ENCODE peak calls at places on chromosomes 4 and X, in eight cellular contexts. One of them, this sample, is unnamed.

GRCh38 chr4:77538574-77539157 is 67.0 kb upstream of the CXCL13 start:
- DNase-seq in breast epithelium: no peak
- DNase-seq in cardiac fibroblast: peak
- DNase-seq in Peyer's patch: no peak
- DNase-seq in Calu3: peak
- DNase-seq in tibial nerve: no peak
- DNase-seq in kidney: no peak
- DNase-seq in GM20000: no peak
- DNase-seq in this sample: no peak

GRCh38 chr4:7138223-7139166 is 53.8 kb upstream of the SORCS2 start:
- DNase-seq in breast epithelium: no peak
- DNase-seq in cardiac fibroblast: no peak
- DNase-seq in Peyer's patch: no peak
- DNase-seq in Calu3: no peak
- DNase-seq in tibial nerve: no peak
- DNase-seq in kidney: no peak
- DNase-seq in GM20000: no peak
- DNase-seq in this sample: no peak

GRCh38 chr4:1240721-1241465 is 8.0 kb downstream of the CTBP1 start:
- DNase-seq in breast epithelium: no peak
- DNase-seq in cardiac fibroblast: no peak
- DNase-seq in Peyer's patch: no peak
- DNase-seq in Calu3: no peak
- DNase-seq in tibial nerve: peak
- DNase-seq in kidney: peak
- DNase-seq in GM20000: no peak
- DNase-seq in this sample: peak

GRCh38 chr4:82744284-82744963 is 54.2 kb downstream of the SCD5 start:
- DNase-seq in breast epithelium: no peak
- DNase-seq in cardiac fibroblast: no peak
- DNase-seq in Peyer's patch: no peak
- DNase-seq in Calu3: peak
- DNase-seq in tibial nerve: no peak
- DNase-seq in kidney: no peak
- DNase-seq in GM20000: no peak
- DNase-seq in this sample: peak

GRCh38 chr4:113468165-113469022 is 293.1 kb downstream of the CAMK2D start:
- DNase-seq in breast epithelium: peak
- DNase-seq in cardiac fibroblast: peak
- DNase-seq in Peyer's patch: peak
- DNase-seq in Calu3: peak
- DNase-seq in tibial nerve: peak
- DNase-seq in kidney: peak
- DNase-seq in GM20000: no peak
- DNase-seq in this sample: peak

GRCh38 chr4:29852537-29852936 is 867.6 kb upstream of the PCDH7 start:
- DNase-seq in breast epithelium: no peak
- DNase-seq in cardiac fibroblast: no peak
- DNase-seq in Peyer's patch: no peak
- DNase-seq in Calu3: no peak
- DNase-seq in tibial nerve: no peak
- DNase-seq in kidney: no peak
- DNase-seq in GM20000: no peak
- DNase-seq in this sample: no peak

GRCh38 chr4:114286275-114286674 is 306.8 kb upstream of the ARSJ start:
- DNase-seq in breast epithelium: no peak
- DNase-seq in cardiac fibroblast: peak
- DNase-seq in Peyer's patch: no peak
- DNase-seq in Calu3: no peak
- DNase-seq in tibial nerve: no peak
- DNase-seq in kidney: no peak
- DNase-seq in GM20000: no peak
- DNase-seq in this sample: no peak

GRCh38 chrX:79604364-79604763 is 237.2 kb upstream of the ITM2A start:
- DNase-seq in breast epithelium: no peak
- DNase-seq in cardiac fibroblast: no peak
- DNase-seq in Peyer's patch: no peak
- DNase-seq in Calu3: no peak
- DNase-seq in tibial nerve: no peak
- DNase-seq in kidney: no peak
- DNase-seq in GM20000: no peak
- DNase-seq in this sample: no peak

GRCh38 chr4:148126825-148127224 is 315.4 kb downstream of the NR3C2 start:
- DNase-seq in breast epithelium: no peak
- DNase-seq in cardiac fibroblast: peak
- DNase-seq in Peyer's patch: no peak
- DNase-seq in Calu3: no peak
- DNase-seq in tibial nerve: no peak
- DNase-seq in kidney: no peak
- DNase-seq in GM20000: no peak
- DNase-seq in this sample: no peak

GRCh38 chr4:66688674-66689073 is 856.6 kb downstream of the CENPC start:
- DNase-seq in breast epithelium: no peak
- DNase-seq in cardiac fibroblast: peak
- DNase-seq in Peyer's patch: no peak
- DNase-seq in Calu3: no peak
- DNase-seq in tibial nerve: no peak
- DNase-seq in kidney: no peak
- DNase-seq in GM20000: no peak
- DNase-seq in this sample: no peak

GRCh38 chr4:76001760-76002159 is 5.5 kb downstream of the CXCL9 start:
- DNase-seq in breast epithelium: no peak
- DNase-seq in cardiac fibroblast: no peak
- DNase-seq in Peyer's patch: no peak
- DNase-seq in Calu3: no peak
- DNase-seq in tibial nerve: no peak
- DNase-seq in kidney: no peak
- DNase-seq in GM20000: no peak
- DNase-seq in this sample: no peak

GRCh38 chrX:106874075-106874474 is 29.1 kb downstream of the RIPPLY1 start:
- DNase-seq in breast epithelium: no peak
- DNase-seq in cardiac fibroblast: peak
- DNase-seq in Peyer's patch: no peak
- DNase-seq in Calu3: peak
- DNase-seq in tibial nerve: no peak
- DNase-seq in kidney: no peak
- DNase-seq in GM20000: no peak
- DNase-seq in this sample: no peak

DNA sequence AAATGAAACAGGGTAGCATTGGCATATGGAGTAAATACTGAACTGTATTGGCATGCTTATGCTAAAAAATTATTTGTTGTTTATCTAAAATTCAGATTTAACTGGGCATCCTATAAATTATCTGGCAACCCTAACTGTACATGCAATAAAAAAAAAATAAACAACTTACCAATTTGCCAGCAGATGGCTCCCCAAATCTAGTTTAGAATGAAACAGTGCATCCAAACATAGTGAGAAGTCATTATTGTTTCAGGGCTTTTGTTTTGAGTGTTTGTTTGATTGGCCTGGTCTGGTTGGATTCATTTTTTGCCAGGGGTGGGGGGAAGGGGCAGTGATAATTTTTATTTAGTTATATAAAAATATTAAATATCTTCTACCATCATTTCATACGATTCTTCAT is 12.8 kb upstream of the NSUN7 start:
- DNase-seq in breast epithelium: no peak
- DNase-seq in cardiac fibroblast: peak
- DNase-seq in Peyer's patch: no peak
- DNase-seq in Calu3: no peak
- DNase-seq in tibial nerve: no peak
- DNase-seq in kidney: no peak
- DNase-seq in GM20000: peak
- DNase-seq in this sample: no peak
- TF ChIP-seq CTCF in breast epithelium: peak
- TF ChIP-seq CTCF in cardiac fibroblast: peak
- TF ChIP-seq CTCF in Peyer's patch: no peak
- TF ChIP-seq CTCF in Calu3: no peak
- TF ChIP-seq CTCF in tibial nerve: no peak
- TF ChIP-seq CTCF in kidney: peak
- TF ChIP-seq CTCF in GM20000: peak
- TF ChIP-seq CTCF in this sample: no peak

GRCh38 chr4:97910005-97910404 is 233.3 kb downstream of the STPG2 start:
- DNase-seq in breast epithelium: no peak
- DNase-seq in cardiac fibroblast: peak
- DNase-seq in Peyer's patch: no peak
- DNase-seq in Calu3: no peak
- DNase-seq in tibial nerve: no peak
- DNase-seq in kidney: peak
- DNase-seq in GM20000: no peak
- DNase-seq in this sample: no peak
- TF ChIP-seq CTCF in breast epithelium: no peak
- TF ChIP-seq CTCF in cardiac fibroblast: peak
- TF ChIP-seq CTCF in Peyer's patch: no peak
- TF ChIP-seq CTCF in Calu3: no peak
- TF ChIP-seq CTCF in tibial nerve: no peak
- TF ChIP-seq CTCF in kidney: no peak
- TF ChIP-seq CTCF in GM20000: no peak
- TF ChIP-seq CTCF in this sample: no peak

GRCh38 chrX:3788494-3789233 is 75.2 kb upstream of the PRKX start:
- DNase-seq in breast epithelium: no peak
- DNase-seq in cardiac fibroblast: no peak
- DNase-seq in Peyer's patch: no peak
- DNase-seq in Calu3: no peak
- DNase-seq in tibial nerve: no peak
- DNase-seq in kidney: no peak
- DNase-seq in GM20000: no peak
- DNase-seq in this sample: no peak
- TF ChIP-seq CTCF in breast epithelium: no peak
- TF ChIP-seq CTCF in cardiac fibroblast: no peak
- TF ChIP-seq CTCF in Peyer's patch: no peak
- TF ChIP-seq CTCF in Calu3: no peak
- TF ChIP-seq CTCF in tibial nerve: no peak
- TF ChIP-seq CTCF in kidney: no peak
- TF ChIP-seq CTCF in GM20000: no peak
- TF ChIP-seq CTCF in this sample: no peak

DNA sequence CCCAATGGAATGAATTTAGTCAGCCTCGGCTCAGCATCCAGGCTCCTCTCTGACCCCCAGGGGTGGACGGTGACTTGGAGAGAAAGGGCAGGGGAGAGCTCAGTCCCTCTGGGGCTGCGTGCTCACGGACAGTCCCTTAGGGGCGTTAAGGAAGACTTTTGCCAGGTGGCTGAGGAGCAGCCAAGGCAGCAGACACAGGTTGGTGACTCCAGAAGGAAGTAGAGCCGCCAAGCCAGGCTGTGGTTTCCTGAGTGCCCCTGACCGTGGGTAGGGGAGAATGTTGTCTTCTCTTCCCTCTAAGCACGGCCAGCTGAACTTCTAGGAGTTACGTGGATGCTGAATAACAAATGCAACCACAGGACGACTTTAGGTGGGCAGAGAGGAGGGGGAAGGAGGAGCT is 91.1 kb upstream of the MTM1 start:
- DNase-seq in breast epithelium: no peak
- DNase-seq in cardiac fibroblast: no peak
- DNase-seq in Peyer's patch: no peak
- DNase-seq in Calu3: no peak
- DNase-seq in tibial nerve: no peak
- DNase-seq in kidney: no peak
- DNase-seq in GM20000: no peak
- DNase-seq in this sample: no peak
- TF ChIP-seq CTCF in breast epithelium: no peak
- TF ChIP-seq CTCF in cardiac fibroblast: no peak
- TF ChIP-seq CTCF in Peyer's patch: no peak
- TF ChIP-seq CTCF in Calu3: no peak
- TF ChIP-seq CTCF in tibial nerve: no peak
- TF ChIP-seq CTCF in kidney: no peak
- TF ChIP-seq CTCF in GM20000: no peak
- TF ChIP-seq CTCF in this sample: no peak

DNA sequence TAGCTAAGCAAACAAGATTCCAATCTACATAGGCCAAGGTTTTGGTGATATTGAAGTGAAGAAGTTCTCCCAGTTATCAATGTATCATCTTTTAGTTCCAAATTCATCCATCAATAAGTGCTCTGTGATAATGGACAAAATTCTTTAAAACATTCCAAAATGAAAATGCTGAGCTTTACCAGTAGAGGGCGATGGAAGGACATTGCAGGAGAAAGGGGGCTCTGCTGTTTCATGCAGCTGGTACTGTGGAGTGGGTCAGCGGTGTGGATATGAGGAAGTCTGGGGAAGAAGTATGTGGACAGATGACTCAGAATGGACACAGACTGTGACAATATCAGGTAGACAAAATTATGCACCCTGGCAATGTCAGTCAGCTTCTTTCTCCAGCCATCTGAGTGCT is 46.6 kb upstream of the HS6ST2 start:
- DNase-seq in breast epithelium: no peak
- DNase-seq in cardiac fibroblast: peak
- DNase-seq in Peyer's patch: no peak
- DNase-seq in Calu3: peak
- DNase-seq in tibial nerve: no peak
- DNase-seq in kidney: no peak
- DNase-seq in GM20000: peak
- DNase-seq in this sample: no peak
- TF ChIP-seq CTCF in breast epithelium: peak
- TF ChIP-seq CTCF in cardiac fibroblast: peak
- TF ChIP-seq CTCF in Peyer's patch: no peak
- TF ChIP-seq CTCF in Calu3: peak
- TF ChIP-seq CTCF in tibial nerve: peak
- TF ChIP-seq CTCF in kidney: peak
- TF ChIP-seq CTCF in GM20000: peak
- TF ChIP-seq CTCF in this sample: no peak